ENCODE peak calls at places on chromosomes 3 and 15, in nine cellular contexts. E is fibroblast of lung, S is neural progenitor cell, N is IMR-90, W is HCT116, J is psoas muscle, H is colonic mucosa, Q is tibial artery, U is GM23338. L is an unnamed sample.
A peak's percentile ranks its signal among the peaks of the same experiment; 100 is the strongest.

GRCh38 chr3:155428558-155428957 is 135.1 kb upstream of the STRIT1 start:
- DNase-seq in E (peak; percentile 96), S (no peak), N (peak; percentile 72), W (no peak), J (no peak), H (no peak), Q (no peak), U (no peak), L (no peak)

GRCh38 chr3:27861047-27862036 is 139.2 kb upstream of the EOMES start:
- DNase-seq in E (no peak), S (no peak), N (no peak), W (no peak), J (no peak), H (no peak), Q (no peak), U (no peak), L (no peak)

GRCh38 chr3:114758828-114759709 is 388.0 kb downstream of the ZBTB20 start:
- DNase-seq in E (peak; percentile 52), S (no peak), N (peak; percentile 59), W (no peak), J (no peak), H (no peak), Q (no peak), U (no peak), L (no peak)

GRCh38 chr3:120182613-120183524 is 88.6 kb upstream of the GSK3B start:
- DNase-seq in E (no peak), S (no peak), N (peak; percentile 62), W (peak; percentile 26), J (no peak), H (no peak), Q (no peak), U (peak; percentile 30), L (no peak)

GRCh38 chr15:84023636-84024035 is 211.9 kb upstream of the GOLGA6L4 start:
- DNase-seq in E (peak; percentile 6), S (peak; percentile 46), N (peak; percentile 45), W (peak; percentile 28), J (no peak), H (peak; percentile 26), Q (no peak), U (peak; percentile 70), L (no peak)

GRCh38 chr3:53195602-53196574 is 34.9 kb downstream of the PRKCD start:
- DNase-seq in E (peak; percentile 23), S (peak; percentile 86), N (peak; percentile 19), W (peak; percentile 12), J (peak; percentile 76), H (peak; percentile 44), Q (no peak), U (peak; percentile 89), L (peak; percentile 23)

GRCh38 chr3:113212155-113212844 is 943 bp downstream of the BOC start:
- DNase-seq in E (peak; percentile 40), S (peak; percentile 46), N (no peak), W (no peak), J (peak; percentile 73), H (no peak), Q (no peak), U (peak; percentile 52), L (no peak)

GRCh38 chr3:133377396-133377795 is 22.5 kb upstream of the BFSP2 start:
- DNase-seq in E (peak; percentile 42), S (peak; percentile 49), N (peak; percentile 69), W (no peak), J (no peak), H (no peak), Q (no peak), U (peak; percentile 49), L (no peak)

GRCh38 chr3:177552051-177552450 is 354.8 kb upstream of the TBL1XR1 start:
- DNase-seq in E (no peak), S (no peak), N (no peak), W (no peak), J (no peak), H (no peak), Q (no peak), U (no peak), L (no peak)

GRCh38 chr3:136545664-136546266 is 206.4 kb downstream of the STAG1 start:
- DNase-seq in E (no peak), S (no peak), N (peak; percentile 51), W (no peak), J (no peak), H (no peak), Q (no peak), U (no peak), L (no peak)

GRCh38 chr15:46280753-46281521 is 646.1 kb downstream of the SQOR start:
- DNase-seq in E (no peak), S (peak; percentile 54), N (no peak), W (no peak), J (no peak), H (no peak), Q (no peak), U (peak; percentile 75), L (no peak)

GRCh38 chr3:124602986-124603627 is 127.1 kb upstream of the UMPS start:
- DNase-seq in E (no peak), S (no peak), N (no peak), W (no peak), J (no peak), H (no peak), Q (no peak), U (no peak), L (no peak)

GRCh38 chr3:46894256-46894655 is 16.7 kb downstream of the PTH1R start:
- DNase-seq in E (no peak), S (no peak), N (no peak), W (no peak), J (peak; percentile 6), H (no peak), Q (peak; percentile 59), U (no peak), L (no peak)

GRCh38 chr3:46895204-46895660 is 17.7 kb downstream of the PTH1R start:
- DNase-seq in E (peak; percentile 29), S (peak; percentile 69), N (peak; percentile 34), W (peak; percentile 37), J (peak; percentile 85), H (peak; percentile 72), Q (peak; percentile 79), U (peak; percentile 49), L (peak; percentile 69)

GRCh38 chr3:46892285-46893145 is 15.0 kb downstream of the PTH1R start:
- DNase-seq in E (peak; percentile 40), S (peak; percentile 93), N (peak; percentile 33), W (peak; percentile 24), J (peak; percentile 83), H (peak; percentile 60), Q (peak; percentile 95), U (peak; percentile 94), L (no peak)

GRCh38 chr3:46893146-46893748 is 15.7 kb downstream of the PTH1R start:
- DNase-seq in E (no peak), S (peak; percentile 21), N (no peak), W (no peak), J (peak; percentile 60), H (no peak), Q (peak; percentile 83), U (peak; percentile 28), L (no peak)

GRCh38 chr3:46893763-46894162 is 16.2 kb downstream of the PTH1R start:
- DNase-seq in E (no peak), S (no peak), N (no peak), W (no peak), J (peak; percentile 43), H (no peak), Q (peak; percentile 60), U (no peak), L (no peak)
- H3K27ac ChIP-seq in E (no peak overlapping the region), S (no peak overlapping the region), N (no peak overlapping the region), W (no peak overlapping the region), J (no peak overlapping the region), H (no peak overlapping the region), Q (peak overlapping the region; percentile 77), U (no peak overlapping the region), L (no peak overlapping the region)

GRCh38 chr3:43838009-43838758 is 147.4 kb downstream of the ABHD5 start:
- DNase-seq in E (no peak), S (no peak), N (no peak), W (no peak), J (no peak), H (no peak), Q (no peak), U (no peak), L (no peak)

GRCh38 chr3:43838877-43839276 is 148.1 kb downstream of the ABHD5 start:
- DNase-seq in E (no peak), S (no peak), N (no peak), W (no peak), J (no peak), H (no peak), Q (no peak), U (peak; percentile 55), L (no peak)
- TF ChIP-seq CTCF in E (no peak), S (no peak), N (no peak), W (peak; percentile 35), J (no peak), H (no peak), Q (no peak), U (peak; percentile 50), L (no peak)

DNA sequence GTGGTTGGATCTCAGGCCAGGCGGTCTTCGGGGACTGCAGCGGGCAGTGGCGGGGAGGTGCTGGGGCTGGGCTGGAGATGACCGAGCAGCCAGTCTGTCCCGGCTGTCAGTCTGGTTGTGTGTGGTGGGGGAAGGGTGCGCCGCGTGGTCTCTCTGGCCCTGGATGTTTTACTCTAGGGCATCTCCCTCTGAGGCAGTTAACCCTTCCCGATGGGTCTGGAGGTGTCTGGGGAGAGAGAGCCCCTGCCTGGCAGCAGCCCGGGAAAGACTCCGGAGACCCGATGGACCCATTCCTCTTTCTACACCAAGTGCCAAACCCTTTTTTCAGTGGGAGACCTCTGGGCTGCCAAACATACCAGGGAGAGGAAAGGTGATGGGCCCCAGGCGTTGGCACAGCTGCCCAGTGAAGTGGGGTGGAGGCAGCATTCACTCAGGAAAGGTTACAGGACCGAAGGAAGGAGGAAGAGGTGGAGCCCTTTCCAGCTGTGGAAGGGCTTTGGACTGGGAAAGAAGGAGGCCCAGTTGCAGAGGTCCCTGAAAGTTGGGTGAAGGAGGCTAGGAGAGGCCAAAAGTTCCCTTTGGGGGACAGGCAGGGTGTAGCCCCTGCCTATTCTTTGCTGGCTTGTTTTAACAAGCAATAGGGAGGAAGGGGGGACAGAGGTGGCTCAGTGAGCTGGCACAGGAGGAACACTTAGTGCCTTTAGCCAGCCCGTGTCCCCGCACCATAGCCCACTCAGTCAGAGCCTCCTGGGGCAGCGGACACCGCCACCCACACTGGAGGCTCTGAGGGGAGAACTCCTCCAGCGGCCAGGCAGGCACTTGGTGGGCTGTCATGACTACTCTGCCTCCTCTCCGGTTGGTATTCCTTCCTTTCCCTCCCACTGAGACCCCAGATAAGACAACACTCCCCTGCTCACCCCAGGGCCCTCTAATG is 2.7 kb upstream of the BAHD1 start:
- DNase-seq in E (no peak), S (no peak), N (no peak), W (no peak), J (peak; percentile 26), H (no peak), Q (no peak), U (peak; percentile 46), L (no peak)
- H3K27ac ChIP-seq in E (no peak overlapping the region), S (no peak overlapping the region), N (no peak overlapping the region), W (no peak overlapping the region), J (no peak overlapping the region), H (no peak overlapping the region), Q (no peak overlapping the region), U (no peak overlapping the region), L (no peak overlapping the region)

GRCh38 chr3:118272976-118273375 is 761.7 kb downstream of the IGSF11 start:
- DNase-seq in E (peak; percentile 1), S (no peak), N (peak; percentile 0), W (no peak), J (no peak), H (no peak), Q (no peak), U (no peak), L (no peak)
- TF ChIP-seq CTCF in E (no peak), S (no peak), N (no peak), W (no peak), J (no peak), H (no peak), Q (no peak), U (no peak), L (no peak)